ENCODE peak calls at places on chromosomes 4 and X, in seven cellular contexts. W is AG10803, L is AG04450, H is colonic mucosa, B is tibial artery, G is cardiac fibroblast, Y is mucosa of descending colon. C is an unnamed sample.

GRCh38 chr4:141909541-141909940 is 273.2 kb downstream of the IL15 start:
- DNase-seq in L (no peak), G (no peak), H (no peak), B (no peak), W (peak; percentile 56), Y (no peak), C (no peak)

GRCh38 chrX:70033348-70033747 is 16.4 kb downstream of the AWAT2 start:
- DNase-seq in G (peak; percentile 58), Y (peak; percentile 24), H (peak; percentile 20), L (no peak), B (no peak), W (peak; percentile 16), C (no peak)

GRCh38 chr4:129342820-129343219 is 246.9 kb downstream of the C4orf33 start:
- DNase-seq in H (no peak), B (no peak), W (peak; percentile 81), G (peak; percentile 89), Y (no peak), L (no peak), C (no peak)

GRCh38 chr4:4694296-4694772 is 152.5 kb upstream of the STX18 start:
- DNase-seq in H (no peak), L (no peak), G (no peak), Y (no peak), W (peak; percentile 42), B (no peak), C (no peak)

GRCh38 chr4:110270492-110271197 is 72.2 kb upstream of the ELOVL6 start:
- DNase-seq in L (peak; percentile 23), H (no peak), G (peak; percentile 76), B (no peak), W (peak; percentile 77), Y (no peak), C (peak; percentile 22)

GRCh38 chrX:40326186-40326965 is 228.6 kb upstream of the BCOR start:
- DNase-seq in H (no peak), L (no peak), W (no peak), B (no peak), Y (no peak), G (peak; percentile 37), C (no peak)

GRCh38 chr4:44326716-44327115 is 121.9 kb downstream of the KCTD8 start:
- DNase-seq in G (peak; percentile 3), B (no peak), W (no peak), L (no peak), H (no peak), Y (no peak), C (no peak)

GRCh38 chrX:108582151-108582550 is 142.5 kb downstream of the COL4A5 start:
- DNase-seq in W (no peak), Y (no peak), B (no peak), G (no peak), H (no peak), L (no peak), C (no peak)

GRCh38 chr4:13911256-13911655 is 283.7 kb upstream of the BOD1L1 start:
- DNase-seq in H (no peak), W (no peak), Y (no peak), G (no peak), L (no peak), B (no peak), C (no peak)

GRCh38 chr4:165974647-165975335 is 101.8 kb downstream of the TLL1 start:
- DNase-seq in L (no peak), G (no peak), W (no peak), H (no peak), Y (no peak), B (no peak), C (no peak)

GRCh38 chr4:107896651-107897050 is 34.7 kb upstream of the CYP2U1 start:
- DNase-seq in Y (no peak), G (no peak), L (no peak), W (peak; percentile 47), B (no peak), H (no peak), C (no peak)

GRCh38 chrX:49186125-49187027 is at the start of gene PRICKLE3:
- DNase-seq in W (peak; percentile 52), Y (peak; percentile 89), L (no peak), G (peak; percentile 49), H (peak; percentile 89), B (peak; percentile 92), C (no peak)

GRCh38 chrX:151974336-151975227 is at the start of gene GABRE:
- DNase-seq in W (peak; percentile 42), G (peak; percentile 42), B (peak; percentile 85), Y (peak; percentile 77), L (no peak), H (peak; percentile 74), C (no peak)

GRCh38 chr4:90419124-90419711 is 292.0 kb downstream of the CCSER1 start:
- DNase-seq in Y (no peak), B (no peak), H (no peak), L (no peak), G (peak; percentile 48), W (peak; percentile 6), C (peak; percentile 0)

GRCh38 chr4:180058731-180059215 is 2184.4 kb upstream of the TENM3 start:
- DNase-seq in W (peak; percentile 12), Y (peak; percentile 71), H (peak; percentile 77), B (no peak), G (peak; percentile 31), L (no peak), C (no peak)

GRCh38 chr4:16026155-16026761 is 57.6 kb downstream of the PROM1 start:
- DNase-seq in B (no peak), Y (no peak), H (peak; percentile 50), G (peak; percentile 75), W (peak; percentile 63), L (peak; percentile 21), C (no peak)

GRCh38 chr4:79662651-79663050 is 254.6 kb upstream of the GK2 start:
- DNase-seq in G (no peak), L (no peak), W (no peak), B (no peak), Y (no peak), H (no peak), C (no peak)

GRCh38 chr4:103415801-103416200 is 217.7 kb upstream of the CENPE start:
- DNase-seq in Y (no peak), H (no peak), W (no peak), G (no peak), L (no peak), B (no peak), C (no peak)

GRCh38 chr4:159206427-159206871 is 103.6 kb downstream of the RAPGEF2 start:
- DNase-seq in B (no peak), L (no peak), W (peak; percentile 47), H (no peak), Y (no peak), G (peak; percentile 56), C (no peak)

GRCh38 chr4:5383191-5383980 is 325.0 kb downstream of the EVC2 start:
- DNase-seq in G (peak; percentile 13), Y (no peak), L (no peak), W (no peak), H (no peak), B (no peak), C (no peak)

GRCh38 chrX:12441376-12442128 is 303.3 kb downstream of the FRMPD4 start:
- DNase-seq in Y (no peak), H (no peak), G (peak; percentile 90), L (peak; percentile 63), B (no peak), W (peak; percentile 87), C (peak; percentile 30)

GRCh38 chrX:7330971-7331746 is 183.2 kb upstream of the PUDP start:
- DNase-seq in G (peak; percentile 87), B (peak; percentile 80), Y (no peak), L (no peak), H (no peak), W (peak; percentile 97), C (peak; percentile 58)

GRCh38 chr4:52863324-52863723 is 1.2 kb downstream of the RASL11B start:
- DNase-seq in B (no peak), G (no peak), Y (no peak), W (no peak), L (no peak), H (no peak), C (no peak)

DNA sequence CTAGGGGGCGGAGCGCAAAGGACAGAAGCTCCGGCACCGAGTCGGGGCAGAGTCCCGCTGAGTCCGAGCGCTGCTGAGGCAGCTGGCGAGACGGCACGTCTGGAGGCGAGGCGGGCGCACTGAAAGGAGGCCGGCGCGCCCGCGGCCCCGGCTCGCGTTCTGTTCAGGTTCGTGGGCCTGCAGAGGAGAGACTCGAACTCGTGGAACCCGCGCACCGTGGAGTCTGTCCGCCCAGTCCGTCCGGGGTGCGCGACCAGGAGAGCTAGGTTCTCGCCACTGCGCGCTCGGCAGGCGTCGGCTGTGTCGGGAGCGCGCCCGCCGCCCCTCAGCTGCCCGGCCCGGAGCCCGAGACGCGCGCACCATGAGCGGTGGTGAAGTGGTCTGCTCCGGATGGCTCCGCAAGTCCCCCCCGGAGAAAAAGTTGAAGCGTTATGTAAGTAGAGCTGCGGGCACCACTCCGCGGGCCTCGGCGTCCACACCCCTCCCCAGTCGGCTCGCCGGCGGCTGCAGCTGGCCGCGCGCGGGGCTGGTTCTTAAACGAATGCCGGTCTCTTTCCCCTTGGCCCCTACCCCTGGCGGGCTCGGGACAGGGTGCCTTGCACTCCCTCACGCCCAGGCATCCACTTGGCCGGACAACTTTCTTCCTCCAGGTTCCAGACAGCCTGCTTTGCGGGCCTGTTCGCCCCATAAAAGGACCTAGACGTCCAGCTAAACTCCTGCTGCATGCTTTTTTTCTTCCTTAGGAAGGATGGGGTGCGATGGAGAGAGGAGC is at the start of gene GAB1:
- DNase-seq in G (peak; percentile 84), L (no peak), W (peak; percentile 52), Y (peak; percentile 85), B (peak; percentile 92), H (peak; percentile 82), C (no peak)
- TF ChIP-seq CTCF in G (no peak), L (no peak), W (peak; percentile 25), Y (no peak), B (no peak), H (peak; percentile 14), C (no peak)

DNA sequence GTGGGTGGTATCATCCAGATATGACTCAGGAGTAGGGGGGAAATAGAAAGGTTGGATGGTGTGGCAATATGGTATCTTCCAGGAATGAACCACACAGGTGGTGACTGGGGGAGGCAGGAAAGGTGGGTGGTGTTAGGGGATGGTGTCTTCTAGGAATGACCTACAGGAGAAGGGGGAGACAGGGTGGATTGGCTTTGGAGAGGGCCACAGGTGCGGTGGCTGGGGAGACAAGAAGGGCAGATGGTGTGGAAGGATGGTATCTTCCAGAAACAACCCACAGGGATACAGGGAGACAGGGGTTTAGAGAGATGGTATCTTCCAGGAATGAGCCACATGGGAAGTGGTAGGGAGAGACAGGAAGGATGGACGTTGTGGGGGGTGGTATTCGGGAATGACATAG is 64.0 kb downstream of the MAOA start:
- DNase-seq in Y (no peak), W (no peak), L (no peak), B (no peak), G (no peak), H (no peak), C (no peak)
- TF ChIP-seq CTCF in Y (no peak), W (no peak), L (no peak), B (no peak), G (no peak), H (no peak), C (no peak)

GRCh38 chrX:110852180-110852579 is 56.6 kb upstream of the CHRDL1 start:
- DNase-seq in H (no peak), Y (no peak), B (no peak), L (no peak), W (peak; percentile 3), G (peak; percentile 22), C (no peak)
- TF ChIP-seq CTCF in H (peak; percentile 26), Y (no peak), B (no peak), L (peak; percentile 44), W (peak; percentile 57), G (peak; percentile 51), C (peak; percentile 43)

DNA sequence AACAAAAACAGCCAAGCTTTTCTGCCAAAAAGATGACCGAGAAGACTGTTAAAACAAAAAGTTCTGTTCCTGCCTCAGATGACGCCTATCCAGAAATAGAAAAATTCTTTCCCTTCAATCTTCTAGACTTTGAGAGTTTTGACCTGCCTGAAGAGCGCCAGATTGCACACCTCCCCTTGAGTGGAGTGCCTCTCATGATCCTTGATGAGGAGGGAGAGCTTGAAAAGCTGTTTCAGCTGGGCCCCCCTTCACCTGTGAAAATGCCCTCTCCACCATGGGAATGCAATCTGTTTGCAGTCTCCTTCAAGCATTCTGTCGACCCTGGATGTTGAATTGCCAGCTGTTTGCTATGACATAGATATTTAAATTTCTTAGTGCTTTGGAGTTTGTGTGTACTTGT is 481 bp downstream of the PTTG2 start:
- DNase-seq in B (no peak), G (no peak), L (no peak), H (no peak), W (no peak), Y (no peak), C (no peak)
- TF ChIP-seq CTCF in B (no peak), G (no peak), L (no peak), H (no peak), W (no peak), Y (no peak), C (no peak)

C was measured in HFF-Myc.